ENCODE peak calls at places on chromosomes 2 and 18, in four cellular contexts. B is right cardiac atrium; M is effector memory CD4-positive, alpha-beta T cell; V is small intestine. F is an unnamed sample. For H3K4me1, the result is how much of the 10 kb centered on the place peaks cover.

GRCh38 chr2:65458999-65459398 is 26.6 kb upstream of the SPRED2 start:
- DNase-seq in B (no peak), M (no peak), V (no peak), F (no peak)

GRCh38 chr2:203830294-203831055 is 37.1 kb upstream of the CTLA4 start:
- DNase-seq in B (no peak), M (no peak), V (no peak), F (no peak)

GRCh38 chr2:84817239-84817655 is 63.6 kb downstream of the TRABD2A start:
- DNase-seq in B (no peak), M (no peak), V (no peak), F (no peak)

GRCh38 chr18:74546751-74547530 is 12.6 kb downstream of the CNDP1 start:
- DNase-seq in B (peak), M (no peak), V (peak), F (no peak)

GRCh38 chr18:3794537-3795348 is 344.8 kb downstream of the TGIF1 start:
- DNase-seq in B (peak), M (no peak), V (peak), F (no peak)

GRCh38 chr2:183623227-183623626 is 499.0 kb downstream of the NUP35 start:
- DNase-seq in B (no peak), M (no peak), V (no peak), F (no peak)

GRCh38 chr2:86368181-86368824 is 30.9 kb upstream of the REEP1 start:
- DNase-seq in B (peak), M (peak), V (peak), F (no peak)

GRCh38 chr2:70674636-70675430 is 93.2 kb downstream of the ADD2 start:
- DNase-seq in B (no peak), M (no peak), V (no peak), F (no peak)

GRCh38 chr2:110934948-110935347 is 185.8 kb upstream of the BCL2L11 start:
- DNase-seq in B (no peak), M (no peak), V (no peak), F (no peak)

GRCh38 chr2:29281585-29281984 is 166.4 kb downstream of the CLIP4 start:
- DNase-seq in B (peak), M (no peak), V (peak), F (no peak)

GRCh38 chr2:20868377-20868776 is 45.5 kb upstream of the LDAH start:
- DNase-seq in B (no peak), M (peak), V (no peak), F (no peak)

GRCh38 chr2:135132314-135132713 is 80.2 kb downstream of the RAB3GAP1 start:
- DNase-seq in B (no peak), M (no peak), V (no peak), F (no peak)

GRCh38 chr2:39593439-39594393 is 72.0 kb upstream of the TMEM178A start:
- DNase-seq in B (peak), M (no peak), V (peak), F (no peak)

GRCh38 chr2:43478423-43479086 is 117.3 kb downstream of the THADA start:
- DNase-seq in B (no peak), M (no peak), V (no peak), F (no peak)

GRCh38 chr2:227780981-227781630 is 32.5 kb upstream of the CCL20 start:
- DNase-seq in B (no peak), M (no peak), V (peak), F (no peak)

GRCh38 chr2:218982312-218983262 is 2.4 kb downstream of the FEV start:
- DNase-seq in B (no peak), M (no peak), V (no peak), F (no peak)

GRCh38 chr2:181680055-181680936 is at the start of gene NEUROD1:
- DNase-seq in B (no peak), M (no peak), V (no peak), F (no peak)

GRCh38 chr18:28281400-28281799 is 104.5 kb upstream of the CDH2 start:
- DNase-seq in B (no peak), M (no peak), V (no peak), F (no peak)

GRCh38 chr2:5914831-5915611 is 222.8 kb downstream of the SOX11 start:
- DNase-seq in B (peak), M (no peak), V (no peak), F (no peak)

GRCh38 chr2:129178356-129178755 is 801.1 kb upstream of the RAB6C start:
- DNase-seq in B (peak), M (no peak), V (no peak), F (no peak)

GRCh38 chr18:63317982-63318881 is 1.3 kb downstream of the BCL2 start:
- DNase-seq in B (peak), M (peak), V (peak), F (peak)

GRCh38 chr18:24138884-24139616 is at the start of gene CABYR:
- DNase-seq in B (peak), M (peak), V (peak), F (peak)

GRCh38 chr2:207905546-207905945 is 119.8 kb downstream of the PLEKHM3 start:
- DNase-seq in B (no peak), M (no peak), V (peak), F (no peak)

GRCh38 chr2:26706616-26707473 is 14.3 kb downstream of the KCNK3 start:
- DNase-seq in B (no peak), M (no peak), V (no peak), F (peak)

GRCh38 chr2:26708457-26708856 is 15.9 kb downstream of the KCNK3 start:
- DNase-seq in B (no peak), M (no peak), V (no peak), F (peak)

GRCh38 chr2:26709323-26710110 is 17.0 kb downstream of the KCNK3 start:
- DNase-seq in B (no peak), M (no peak), V (no peak), F (no peak)

GRCh38 chr2:26706093-26706492 is 13.6 kb downstream of the KCNK3 start:
- DNase-seq in B (no peak), M (no peak), V (no peak), F (no peak)

GRCh38 chr2:26707747-26708146 is 15.2 kb downstream of the KCNK3 start:
- DNase-seq in B (no peak), M (no peak), V (no peak), F (peak)
- H3K4me1 ChIP-seq in B (under half), M (under half), V (under half), F (under half)

GRCh38 chr2:152542995-152543481 is 174.2 kb downstream of the PRPF40A start:
- DNase-seq in B (no peak), M (no peak), V (no peak), F (no peak)
- H3K4me1 ChIP-seq in B (under half), M (under half), V (under half), F (under half)

GRCh38 chr18:8718401-8718913 is 13.1 kb downstream of the MTCL1 start:
- DNase-seq in B (no peak), M (no peak), V (no peak), F (no peak)
- H3K4me1 ChIP-seq in B (under half), M (under half), V (under half), F (under half)

GRCh38 chr18:8750954-8751415 is 45.6 kb downstream of the MTCL1 start:
- DNase-seq in B (no peak), M (no peak), V (no peak), F (peak)
- H3K4me1 ChIP-seq in B (under half), M (under half), V (under half), F (under half)

DNA sequence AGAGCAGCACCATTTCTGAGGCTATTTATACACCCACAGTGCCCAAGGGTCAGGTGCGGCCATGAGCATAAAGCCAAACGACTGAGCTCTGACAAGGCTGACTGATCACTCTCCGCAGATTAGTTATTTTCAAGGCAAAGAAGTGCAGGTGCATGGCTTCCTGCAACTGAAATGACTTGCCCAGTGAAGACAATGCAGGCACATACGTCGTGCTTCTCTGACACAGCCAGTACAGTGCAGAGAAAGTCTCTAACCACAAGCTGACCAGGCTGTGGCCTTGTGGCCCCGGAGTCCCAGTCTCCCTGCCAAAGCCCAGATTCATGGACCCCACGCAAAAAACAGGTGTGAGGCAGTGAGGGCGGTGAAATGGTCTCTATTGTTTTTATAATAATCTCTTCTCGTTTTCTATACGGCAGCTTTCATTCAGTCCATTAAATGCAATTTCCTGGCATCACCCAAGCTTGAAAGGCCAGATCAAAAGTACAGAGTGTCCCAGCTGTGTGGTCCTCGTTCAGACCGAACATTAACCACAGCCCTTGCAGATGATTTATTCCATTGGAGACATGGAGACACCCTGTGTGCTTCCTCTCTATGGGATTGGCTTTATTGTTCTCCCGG is 447.0 kb upstream of the ID2 start:
- DNase-seq in B (no peak), M (no peak), V (no peak), F (no peak)
- H3K4me1 ChIP-seq in B (under half), M (under half), V (under half), F (under half)

GRCh38 chr2:48569433-48569832 is 39.5 kb downstream of the STON1 start:
- DNase-seq in B (no peak), M (no peak), V (no peak), F (no peak)

GRCh38 chr2:48562281-48562680 is 32.3 kb downstream of the STON1 start:
- DNase-seq in B (no peak), M (no peak), V (no peak), F (no peak)

GRCh38 chr2:48568551-48568950 is 38.6 kb downstream of the STON1 start:
- DNase-seq in B (no peak), M (no peak), V (no peak), F (no peak)

GRCh38 chr2:48567671-48568070 is 37.7 kb downstream of the STON1 start:
- DNase-seq in B (no peak), M (no peak), V (no peak), F (no peak)

GRCh38 chr2:48566582-48566981 is 36.6 kb downstream of the STON1 start:
- DNase-seq in B (no peak), M (no peak), V (no peak), F (no peak)
- H3K4me1 ChIP-seq in B (under half), M (under half), V (under half), F (under half)

DNA sequence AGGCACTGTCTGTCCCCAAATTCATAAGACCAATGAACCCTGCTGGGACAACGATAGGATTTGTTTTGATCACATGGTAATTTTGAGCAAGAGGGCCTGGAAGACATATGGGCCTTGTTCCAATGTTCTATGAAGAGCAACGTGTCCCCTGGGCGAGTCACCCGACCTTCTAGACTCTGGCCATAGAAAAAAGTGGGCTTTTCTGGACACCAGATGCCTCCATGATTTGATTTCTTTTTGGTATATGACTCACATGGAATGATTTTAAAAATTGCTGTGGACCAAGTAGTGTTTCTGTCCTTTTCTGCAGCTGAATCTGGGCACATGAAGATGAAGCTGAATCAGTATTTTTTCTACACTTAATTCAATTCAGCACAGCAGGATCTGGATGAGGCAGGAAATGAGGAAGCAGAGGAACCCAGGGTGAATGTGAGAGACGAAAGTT is 104.9 kb downstream of the CDC42EP3 start:
- DNase-seq in B (no peak), M (no peak), V (no peak), F (no peak)
- H3K4me1 ChIP-seq in B (under half), M (under half), V (under half), F (under half)

DNA sequence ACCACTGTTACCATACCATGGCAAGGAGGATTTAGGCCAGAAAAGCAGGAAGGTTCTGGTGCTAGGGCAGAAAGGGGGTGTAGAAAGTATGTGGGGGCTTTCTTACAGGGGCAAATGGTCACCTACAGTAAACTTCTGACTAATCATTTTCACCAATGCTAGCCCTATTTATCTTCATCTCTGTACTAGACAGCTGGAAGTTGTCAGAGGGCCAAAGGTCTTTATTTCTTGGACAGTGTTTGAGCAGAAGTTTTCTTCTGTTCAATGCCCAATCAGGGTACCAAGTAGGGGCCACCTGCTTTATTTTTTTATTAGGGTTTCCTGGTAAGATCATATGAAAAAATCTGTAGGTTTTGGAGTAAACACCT is 37.6 kb downstream of the MAP4K4 start:
- DNase-seq in B (no peak), M (no peak), V (peak), F (no peak)
- H3K4me1 ChIP-seq in B (under half), M (under half), V (under half), F (half or more)

DNA sequence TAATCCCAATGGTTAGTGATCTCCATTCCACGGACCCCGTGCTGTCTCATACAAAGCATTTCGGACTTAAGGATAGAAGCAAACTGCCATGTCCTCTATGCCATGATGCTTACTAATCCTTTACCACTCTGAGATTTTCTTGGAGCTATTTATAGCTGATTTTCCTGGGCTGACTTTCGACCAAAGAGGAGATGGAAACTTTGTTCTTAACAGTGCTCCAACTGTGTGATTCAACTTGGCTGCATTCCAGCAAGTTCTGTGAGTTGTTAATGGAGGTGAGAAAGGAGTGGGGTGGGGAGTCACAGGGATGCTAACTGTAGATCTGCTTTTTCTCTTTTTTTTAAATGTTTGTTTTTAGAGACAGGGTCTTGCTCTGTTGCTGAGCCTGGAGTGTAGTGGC is 45.5 kb upstream of the MSH2 start:
- DNase-seq in B (no peak), M (no peak), V (peak), F (no peak)
- H3K4me1 ChIP-seq in B (under half), M (under half), V (under half), F (under half)

GRCh38 chr2:47083886-47084682 is 71.0 kb downstream of the STPG4 start:
- DNase-seq in B (no peak), M (no peak), V (no peak), F (no peak)

GRCh38 chr2:47088371-47089082 is 66.6 kb downstream of the STPG4 start:
- DNase-seq in B (no peak), M (no peak), V (peak), F (no peak)

GRCh38 chr2:47087051-47087450 is 68.1 kb downstream of the STPG4 start:
- DNase-seq in B (no peak), M (no peak), V (no peak), F (no peak)

GRCh38 chr2:47086054-47086471 is 69.0 kb downstream of the STPG4 start:
- DNase-seq in B (no peak), M (no peak), V (no peak), F (no peak)

DNA sequence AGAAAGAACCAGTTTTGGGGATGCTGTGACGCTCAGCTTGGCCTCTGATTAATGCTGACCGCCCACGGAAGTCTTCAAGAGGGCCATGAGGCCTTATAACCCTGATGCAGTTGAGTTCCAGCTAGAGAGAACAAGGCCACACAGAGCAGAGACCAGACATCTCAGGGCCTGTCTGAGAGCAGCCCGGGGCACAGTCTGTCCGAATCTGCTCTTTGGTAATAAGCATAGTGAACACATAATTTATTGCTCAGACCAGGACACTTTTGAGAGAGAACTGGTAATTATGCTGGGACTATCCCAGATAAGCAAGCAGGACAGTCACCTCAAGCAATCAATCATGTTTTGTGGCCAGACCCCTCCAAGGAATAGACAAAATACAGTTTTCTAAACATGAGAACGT is 68.5 kb downstream of the STPG4 start:
- DNase-seq in B (no peak), M (no peak), V (no peak), F (no peak)
- H3K4me1 ChIP-seq in B (under half), M (under half), V (under half), F (under half)